ENCODE peak calls at places on chromosomes 1 and 21, in nine cellular contexts. One of them, this sample, is unnamed.

GRCh38 chr1:109280768-109281356 is 2.1 kb downstream of the PSRC1 start:
- DNase-seq in nephron progenitor cell: no peak
- DNase-seq in IMR-90: no peak
- DNase-seq in BJ: no peak
- DNase-seq in heart right ventricle: no peak
- DNase-seq in neural crest cell: no peak
- DNase-seq in epithelial cell of esophagus: no peak
- DNase-seq in GM20000: no peak
- DNase-seq in HL-60: no peak
- DNase-seq in this sample: no peak

GRCh38 chr1:156527584-156527983 is 27.0 kb upstream of the MEF2D start:
- DNase-seq in GM20000: no peak
- DNase-seq in neural crest cell: no peak
- DNase-seq in nephron progenitor cell: no peak
- DNase-seq in heart right ventricle: no peak
- DNase-seq in HL-60: no peak
- DNase-seq in epithelial cell of esophagus: no peak
- DNase-seq in BJ: no peak
- DNase-seq in IMR-90: no peak
- DNase-seq in this sample: no peak

GRCh38 chr1:46622341-46622740 is 5.7 kb upstream of the MOB3C start:
- DNase-seq in IMR-90: peak; percentile 28
- DNase-seq in neural crest cell: no peak
- DNase-seq in epithelial cell of esophagus: peak; percentile 64
- DNase-seq in nephron progenitor cell: no peak
- DNase-seq in heart right ventricle: no peak
- DNase-seq in BJ: no peak
- DNase-seq in HL-60: no peak
- DNase-seq in GM20000: peak; percentile 35
- DNase-seq in this sample: peak; percentile 75

GRCh38 chr1:43885311-43885801 is 48.2 kb upstream of the ARTN start:
- DNase-seq in GM20000: no peak
- DNase-seq in IMR-90: no peak
- DNase-seq in BJ: no peak
- DNase-seq in nephron progenitor cell: peak; percentile 59
- DNase-seq in neural crest cell: no peak
- DNase-seq in heart right ventricle: no peak
- DNase-seq in epithelial cell of esophagus: peak; percentile 86
- DNase-seq in HL-60: no peak
- DNase-seq in this sample: no peak

GRCh38 chr1:1361982-1362423 is 3.6 kb upstream of the MXRA8 start:
- DNase-seq in IMR-90: peak; percentile 85
- DNase-seq in BJ: peak; percentile 53
- DNase-seq in HL-60: no peak
- DNase-seq in epithelial cell of esophagus: no peak
- DNase-seq in heart right ventricle: peak; percentile 58
- DNase-seq in neural crest cell: no peak
- DNase-seq in GM20000: no peak
- DNase-seq in nephron progenitor cell: peak; percentile 52
- DNase-seq in this sample: peak; percentile 90

GRCh38 chr1:14877224-14877623 is 276.3 kb upstream of the TMEM51 start:
- DNase-seq in heart right ventricle: no peak
- DNase-seq in nephron progenitor cell: no peak
- DNase-seq in IMR-90: no peak
- DNase-seq in neural crest cell: no peak
- DNase-seq in BJ: no peak
- DNase-seq in epithelial cell of esophagus: no peak
- DNase-seq in HL-60: no peak
- DNase-seq in GM20000: no peak
- DNase-seq in this sample: no peak

GRCh38 chr21:27678511-27678910 is 711.6 kb upstream of the ADAMTS5 start:
- DNase-seq in IMR-90: no peak
- DNase-seq in heart right ventricle: no peak
- DNase-seq in nephron progenitor cell: no peak
- DNase-seq in BJ: no peak
- DNase-seq in GM20000: no peak
- DNase-seq in neural crest cell: no peak
- DNase-seq in epithelial cell of esophagus: no peak
- DNase-seq in HL-60: no peak
- DNase-seq in this sample: no peak

GRCh38 chr1:30039354-30040080 is 683.9 kb downstream of the MATN1 start:
- DNase-seq in neural crest cell: no peak
- DNase-seq in nephron progenitor cell: no peak
- DNase-seq in epithelial cell of esophagus: no peak
- DNase-seq in IMR-90: no peak
- DNase-seq in HL-60: no peak
- DNase-seq in BJ: no peak
- DNase-seq in heart right ventricle: no peak
- DNase-seq in GM20000: no peak
- DNase-seq in this sample: no peak

GRCh38 chr1:187281085-187281484 is 452.3 kb downstream of the PLA2G4A start:
- DNase-seq in BJ: no peak
- DNase-seq in neural crest cell: no peak
- DNase-seq in nephron progenitor cell: no peak
- DNase-seq in IMR-90: no peak
- DNase-seq in heart right ventricle: no peak
- DNase-seq in HL-60: no peak
- DNase-seq in epithelial cell of esophagus: peak; percentile 38
- DNase-seq in GM20000: no peak
- DNase-seq in this sample: no peak

GRCh38 chr21:38988211-38989096 is 182.7 kb downstream of the ETS2 start:
- DNase-seq in epithelial cell of esophagus: no peak
- DNase-seq in IMR-90: no peak
- DNase-seq in GM20000: no peak
- DNase-seq in heart right ventricle: no peak
- DNase-seq in neural crest cell: no peak
- DNase-seq in BJ: no peak
- DNase-seq in nephron progenitor cell: no peak
- DNase-seq in HL-60: no peak
- DNase-seq in this sample: no peak

GRCh38 chr1:210259496-210259895 is 26.9 kb downstream of the SERTAD4 start:
- DNase-seq in GM20000: no peak
- DNase-seq in heart right ventricle: no peak
- DNase-seq in HL-60: no peak
- DNase-seq in BJ: peak; percentile 85
- DNase-seq in epithelial cell of esophagus: no peak
- DNase-seq in nephron progenitor cell: no peak
- DNase-seq in neural crest cell: no peak
- DNase-seq in IMR-90: peak; percentile 30
- DNase-seq in this sample: peak; percentile 88

GRCh38 chr1:93816970-93817738 is 61.9 kb downstream of the DNTTIP2 start:
- DNase-seq in epithelial cell of esophagus: peak; percentile 20
- DNase-seq in neural crest cell: no peak
- DNase-seq in GM20000: no peak
- DNase-seq in nephron progenitor cell: no peak
- DNase-seq in heart right ventricle: no peak
- DNase-seq in HL-60: peak; percentile 73
- DNase-seq in BJ: no peak
- DNase-seq in IMR-90: peak; percentile 85
- DNase-seq in this sample: no peak

GRCh38 chr1:231162300-231162969 is 577 bp downstream of the TRIM67 start:
- DNase-seq in heart right ventricle: peak; percentile 43
- DNase-seq in neural crest cell: peak; percentile 50
- DNase-seq in IMR-90: peak; percentile 26
- DNase-seq in HL-60: no peak
- DNase-seq in GM20000: peak; percentile 84
- DNase-seq in epithelial cell of esophagus: peak; percentile 35
- DNase-seq in BJ: no peak
- DNase-seq in nephron progenitor cell: peak; percentile 87
- DNase-seq in this sample: no peak

GRCh38 chr21:15614757-15615156 is 115.0 kb upstream of the USP25 start:
- DNase-seq in BJ: no peak
- DNase-seq in epithelial cell of esophagus: no peak
- DNase-seq in GM20000: no peak
- DNase-seq in HL-60: no peak
- DNase-seq in neural crest cell: no peak
- DNase-seq in IMR-90: no peak
- DNase-seq in heart right ventricle: no peak
- DNase-seq in nephron progenitor cell: no peak
- DNase-seq in this sample: no peak

GRCh38 chr21:44006017-44006624 is 6.0 kb upstream of the TRAPPC10 start:
- DNase-seq in epithelial cell of esophagus: peak; percentile 81
- DNase-seq in HL-60: no peak
- DNase-seq in heart right ventricle: no peak
- DNase-seq in IMR-90: peak; percentile 90
- DNase-seq in BJ: peak; percentile 80
- DNase-seq in neural crest cell: no peak
- DNase-seq in GM20000: no peak
- DNase-seq in nephron progenitor cell: no peak
- DNase-seq in this sample: peak; percentile 90

GRCh38 chr1:202692959-202693555 is 17.2 kb downstream of the SYT2 start:
- DNase-seq in HL-60: peak; percentile 23
- DNase-seq in neural crest cell: peak; percentile 89
- DNase-seq in BJ: no peak
- DNase-seq in epithelial cell of esophagus: peak; percentile 75
- DNase-seq in nephron progenitor cell: peak; percentile 96
- DNase-seq in GM20000: peak; percentile 82
- DNase-seq in IMR-90: peak; percentile 71
- DNase-seq in heart right ventricle: peak; percentile 45
- DNase-seq in this sample: peak; percentile 41
- TF ChIP-seq CTCF in HL-60: no peak
- TF ChIP-seq CTCF in neural crest cell: peak; percentile 51
- TF ChIP-seq CTCF in BJ: peak; percentile 43
- TF ChIP-seq CTCF in epithelial cell of esophagus: peak; percentile 49
- TF ChIP-seq CTCF in nephron progenitor cell: no peak
- TF ChIP-seq CTCF in GM20000: no peak
- TF ChIP-seq CTCF in IMR-90: peak; percentile 9
- TF ChIP-seq CTCF in heart right ventricle: peak; percentile 29
- TF ChIP-seq CTCF in this sample: peak; percentile 66

DNA sequence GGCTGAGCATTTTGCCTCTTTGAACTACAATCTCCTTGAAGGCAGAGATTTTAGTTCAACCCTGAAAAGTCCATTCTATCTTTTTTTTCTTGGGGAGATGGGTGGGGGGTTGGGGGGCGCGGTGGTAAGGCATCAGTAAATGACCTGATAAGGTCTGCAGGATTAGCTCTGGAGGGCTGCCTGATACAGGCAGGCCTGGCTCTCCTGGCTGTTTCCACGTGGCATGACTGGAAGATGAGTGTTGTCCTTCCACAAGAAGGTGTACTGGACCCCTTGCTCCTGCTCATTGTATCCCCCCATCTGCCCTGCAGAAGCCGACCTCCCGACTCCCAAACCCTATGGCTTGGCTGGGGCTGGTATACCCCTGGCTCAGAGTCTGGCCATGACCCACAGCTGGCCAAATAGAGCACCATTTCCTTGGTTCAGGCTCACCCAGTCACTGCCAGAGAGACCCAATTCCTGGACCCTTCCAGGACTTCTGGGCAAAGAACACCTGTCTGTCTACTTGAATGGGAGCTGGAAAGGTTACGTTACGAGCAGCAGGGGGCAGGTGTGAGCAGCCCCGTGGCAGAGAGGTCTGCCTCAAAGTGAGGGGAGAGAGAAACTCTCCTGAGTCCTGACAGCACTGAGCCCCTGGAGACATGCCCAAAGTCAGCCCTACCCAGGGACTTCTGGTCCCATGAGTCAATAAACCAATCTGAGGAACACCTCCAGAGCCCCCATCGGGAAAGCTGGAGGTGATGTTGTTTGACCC is 17.0 kb downstream of the DHRS3 start:
- DNase-seq in neural crest cell: no peak
- DNase-seq in heart right ventricle: peak; percentile 38
- DNase-seq in HL-60: no peak
- DNase-seq in GM20000: peak; percentile 63
- DNase-seq in BJ: no peak
- DNase-seq in epithelial cell of esophagus: peak; percentile 52
- DNase-seq in IMR-90: no peak
- DNase-seq in nephron progenitor cell: peak; percentile 45
- DNase-seq in this sample: no peak
- TF ChIP-seq CTCF in neural crest cell: peak; percentile 53
- TF ChIP-seq CTCF in heart right ventricle: peak; percentile 54
- TF ChIP-seq CTCF in HL-60: peak; percentile 20
- TF ChIP-seq CTCF in GM20000: peak; percentile 9
- TF ChIP-seq CTCF in BJ: peak; percentile 40
- TF ChIP-seq CTCF in epithelial cell of esophagus: peak; percentile 53
- TF ChIP-seq CTCF in IMR-90: peak; percentile 25
- TF ChIP-seq CTCF in nephron progenitor cell: peak; percentile 54
- TF ChIP-seq CTCF in this sample: peak; percentile 70

GRCh38 chr1:211829343-211830054 is 1.1 kb downstream of the LPGAT1 start:
- DNase-seq in neural crest cell: peak; percentile 29
- DNase-seq in IMR-90: no peak
- DNase-seq in nephron progenitor cell: peak; percentile 52
- DNase-seq in heart right ventricle: peak; percentile 33
- DNase-seq in epithelial cell of esophagus: peak; percentile 35
- DNase-seq in HL-60: no peak
- DNase-seq in GM20000: peak; percentile 37
- DNase-seq in BJ: no peak
- DNase-seq in this sample: no peak
- TF ChIP-seq CTCF in neural crest cell: peak; percentile 24
- TF ChIP-seq CTCF in IMR-90: no peak
- TF ChIP-seq CTCF in nephron progenitor cell: peak; percentile 11
- TF ChIP-seq CTCF in heart right ventricle: no peak
- TF ChIP-seq CTCF in epithelial cell of esophagus: no peak
- TF ChIP-seq CTCF in HL-60: no peak
- TF ChIP-seq CTCF in GM20000: no peak
- TF ChIP-seq CTCF in BJ: peak; percentile 32
- TF ChIP-seq CTCF in this sample: no peak

GRCh38 chr21:41745971-41746743 is 20.7 kb downstream of the RIPK4 start:
- DNase-seq in epithelial cell of esophagus: no peak
- DNase-seq in neural crest cell: no peak
- DNase-seq in nephron progenitor cell: no peak
- DNase-seq in HL-60: no peak
- DNase-seq in BJ: no peak
- DNase-seq in GM20000: no peak
- DNase-seq in heart right ventricle: no peak
- DNase-seq in IMR-90: no peak
- DNase-seq in this sample: no peak
- TF ChIP-seq CTCF in epithelial cell of esophagus: no peak
- TF ChIP-seq CTCF in neural crest cell: no peak
- TF ChIP-seq CTCF in nephron progenitor cell: no peak
- TF ChIP-seq CTCF in HL-60: no peak
- TF ChIP-seq CTCF in BJ: no peak
- TF ChIP-seq CTCF in GM20000: no peak
- TF ChIP-seq CTCF in heart right ventricle: no peak
- TF ChIP-seq CTCF in IMR-90: no peak
- TF ChIP-seq CTCF in this sample: no peak

GRCh38 chr1:161305872-161306519 is 3.8 kb downstream of the MPZ start:
- DNase-seq in neural crest cell: peak; percentile 32
- DNase-seq in GM20000: peak; percentile 88
- DNase-seq in nephron progenitor cell: peak; percentile 69
- DNase-seq in heart right ventricle: peak; percentile 75
- DNase-seq in epithelial cell of esophagus: peak; percentile 81
- DNase-seq in IMR-90: peak; percentile 21
- DNase-seq in BJ: no peak
- DNase-seq in HL-60: peak; percentile 99
- DNase-seq in this sample: no peak
- TF ChIP-seq CTCF in neural crest cell: peak; percentile 49
- TF ChIP-seq CTCF in GM20000: peak; percentile 5
- TF ChIP-seq CTCF in nephron progenitor cell: no peak
- TF ChIP-seq CTCF in heart right ventricle: peak; percentile 28
- TF ChIP-seq CTCF in epithelial cell of esophagus: peak; percentile 38
- TF ChIP-seq CTCF in IMR-90: no peak
- TF ChIP-seq CTCF in BJ: peak; percentile 36
- TF ChIP-seq CTCF in HL-60: no peak
- TF ChIP-seq CTCF in this sample: peak; percentile 12